ENCODE peak calls at places on chromosomes 16 and 17, in four cellular contexts. W, F, B and V are unnamed samples.

GRCh38 chr16:74446866-74447265 is 25.6 kb upstream of the CLEC18B start:
- DNase-seq in W (no peak), F (no peak), B (no peak), V (no peak)

GRCh38 chr16:57141822-57142631 is 43.8 kb downstream of the PSME3IP1 start:
- DNase-seq in W (no peak), F (no peak), B (no peak), V (peak; percentile 56)

GRCh38 chr17:3558603-3559269 is 1.1 kb upstream of the TRPV3 start:
- DNase-seq in W (no peak), F (no peak), B (peak; percentile 92), V (no peak)

GRCh38 chr17:6668219-6668618 is 16.7 kb downstream of the C17orf100 start:
- DNase-seq in W (no peak), F (no peak), B (no peak), V (no peak)

GRCh38 chr16:55021595-55022475 is 91.2 kb downstream of the IRX5 start:
- DNase-seq in W (peak; percentile 21), F (no peak), B (no peak), V (no peak)

GRCh38 chr16:30032083-30032819 is 1.2 kb upstream of the TLCD3B start:
- DNase-seq in W (no peak), F (peak; percentile 49), B (peak; percentile 67), V (no peak)

GRCh38 chr16:61146429-61146828 is 889.8 kb downstream of the CDH8 start:
- DNase-seq in W (no peak), F (no peak), B (no peak), V (no peak)

GRCh38 chr16:64858076-64858475 is 263.8 kb downstream of the CDH11 start:
- DNase-seq in W (no peak), F (no peak), B (peak; percentile 78), V (no peak)

GRCh38 chr16:70800798-70801480 is at the start of gene VAC14:
- DNase-seq in W (peak; percentile 89), F (peak; percentile 90), B (peak; percentile 79), V (peak; percentile 95)

GRCh38 chr17:81440511-81441244 is 45.4 kb downstream of the BAHCC1 start:
- DNase-seq in W (peak; percentile 87), F (no peak), B (no peak), V (no peak)

GRCh38 chr17:58337126-58337599 is 8.6 kb upstream of the TSPOAP1 start:
- DNase-seq in W (no peak), F (no peak), B (peak; percentile 27), V (no peak)

GRCh38 chr17:21164226-21165019 is 37.7 kb downstream of the DHRS7B start:
- DNase-seq in W (no peak), F (no peak), B (no peak), V (no peak)
- H3K4me1 ChIP-seq in W (peaks cover 14% of the 10 kb centered on the region), F (peaks cover 44% of the 10 kb centered on the region), B (peaks cover 20% of the 10 kb centered on the region), V (peaks cover 45% of the 10 kb centered on the region)

DNA sequence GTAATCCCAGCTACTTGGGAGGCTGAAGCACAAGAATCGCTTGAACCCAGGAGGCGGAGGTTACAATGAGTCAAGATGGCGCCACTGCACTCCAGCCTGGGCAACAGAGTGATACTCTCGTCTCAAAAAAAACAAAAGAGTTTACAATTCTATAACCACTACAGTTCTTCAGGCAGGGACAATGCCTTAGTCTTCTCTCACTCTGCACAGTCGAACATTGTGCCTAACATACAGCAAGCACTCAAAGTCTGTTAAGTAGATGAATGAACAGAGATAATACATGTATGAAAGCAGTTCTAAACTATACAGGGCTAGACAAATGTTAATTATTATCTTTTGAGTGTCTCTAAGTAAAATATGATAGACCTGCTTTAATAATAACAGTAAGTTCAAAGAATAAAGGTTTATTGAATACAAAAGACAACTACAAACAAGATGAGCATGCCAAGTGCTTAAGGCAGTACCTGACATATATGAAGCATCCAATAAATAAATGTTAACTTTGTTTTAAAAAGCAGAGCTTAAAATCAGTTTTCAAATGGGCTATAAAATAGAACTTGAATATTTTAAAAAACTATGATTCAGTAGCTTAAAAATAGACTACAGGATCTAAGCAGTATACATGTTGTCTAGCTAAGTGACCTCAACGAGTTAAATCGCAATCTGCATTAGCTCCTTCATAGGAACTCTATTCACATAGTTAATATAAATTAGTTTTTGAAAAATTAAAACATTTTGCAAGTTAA is 19.3 kb downstream of the INTS2 start:
- DNase-seq in W (no peak), F (no peak), B (no peak), V (no peak)
- H3K4me3 ChIP-seq in W (no peak overlapping the region), F (no peak overlapping the region), B (no peak overlapping the region), V (no peak overlapping the region)

GRCh38 chr16:3007957-3008748 is 4.6 kb upstream of the CLDN9 start:
- DNase-seq in W (no peak), F (no peak), B (no peak), V (no peak)

GRCh38 chr16:3007059-3007956 is 5.4 kb upstream of the CLDN9 start:
- DNase-seq in W (no peak), F (no peak), B (no peak), V (no peak)

GRCh38 chr16:3010510-3010909 is 2.2 kb upstream of the CLDN9 start:
- DNase-seq in W (no peak), F (no peak), B (no peak), V (no peak)

GRCh38 chr16:3009568-3010390 is 2.9 kb upstream of the CLDN9 start:
- DNase-seq in W (no peak), F (no peak), B (peak; percentile 9), V (no peak)

DNA sequence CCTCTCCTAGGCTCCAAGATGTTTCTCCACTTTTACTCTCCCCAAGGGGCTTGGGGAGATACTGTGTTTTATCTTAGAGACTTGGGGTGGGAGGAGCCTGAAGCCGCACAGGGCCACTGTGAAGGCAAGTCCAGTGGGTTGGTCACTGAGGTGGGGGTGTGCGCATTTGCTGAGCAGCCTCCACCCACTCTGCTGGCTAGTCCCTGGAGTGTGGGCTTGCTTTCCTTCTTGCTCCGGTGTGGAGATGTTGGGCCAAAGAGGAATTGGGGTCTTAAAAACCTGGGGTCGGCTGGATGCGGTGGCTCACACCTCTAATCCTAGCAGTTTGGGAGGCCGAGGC is 4.0 kb upstream of the CLDN9 start:
- DNase-seq in W (no peak), F (no peak), B (no peak), V (no peak)
- TF ChIP-seq POLR2A in W (no peak), F (no peak), B (no peak), V (no peak)

GRCh38 chr17:21689604-21690003 is 2.7 kb upstream of the KCNJ18 start:
- DNase-seq in W (peak; percentile 21), F (no peak), B (peak; percentile 72), V (peak; percentile 89)
- H3K4me1 ChIP-seq in W (no peaks in the 10 kb centered on the region), F (no peaks in the 10 kb centered on the region), B (no peaks in the 10 kb centered on the region), V (no peaks in the 10 kb centered on the region)

GRCh38 chr17:42180411-42180921 is 476 bp downstream of the KCNH4 start:
- DNase-seq in W (no peak), F (no peak), B (no peak), V (no peak)
- H3K4me3 ChIP-seq in W (peak overlapping the region; percentile 54), F (peak overlapping the region; percentile 58), B (no peak overlapping the region), V (peak overlapping the region; percentile 42)

GRCh38 chr16:68985855-68986254 is 119.6 kb upstream of the HAS3 start:
- DNase-seq in W (no peak), F (no peak), B (peak; percentile 94), V (no peak)
- TF ChIP-seq POLR2A in W (no peak), F (no peak), B (no peak), V (no peak)

GRCh38 chr17:17326275-17326875 is 23.2 kb downstream of the NT5M start:
- DNase-seq in W (no peak), F (no peak), B (no peak), V (no peak)

GRCh38 chr17:17328251-17328650 is 25.1 kb downstream of the NT5M start:
- DNase-seq in W (no peak), F (no peak), B (no peak), V (no peak)

GRCh38 chr17:17324616-17325015 is 21.4 kb downstream of the NT5M start:
- DNase-seq in W (no peak), F (no peak), B (no peak), V (no peak)

GRCh38 chr17:17325228-17325627 is 22.1 kb downstream of the NT5M start:
- DNase-seq in W (no peak), F (no peak), B (no peak), V (no peak)

DNA sequence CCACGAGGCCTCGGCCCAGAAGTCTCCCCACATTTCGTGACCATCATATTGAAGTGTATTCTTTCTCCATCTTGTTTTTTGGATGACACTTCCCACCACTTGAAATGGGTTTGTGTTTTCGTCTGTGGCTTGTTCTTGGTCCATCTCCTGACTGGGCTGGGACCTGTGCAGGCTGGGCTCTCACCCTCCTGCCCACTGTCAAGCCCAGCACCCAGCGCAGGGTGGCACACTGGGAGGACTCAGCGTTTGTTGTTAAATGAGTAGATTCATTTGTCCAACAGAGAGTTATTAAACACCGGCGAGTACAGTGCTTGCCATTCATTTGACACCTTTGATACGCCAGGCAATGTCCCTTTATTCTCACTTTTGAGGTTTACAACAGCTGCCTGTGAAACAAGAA is 22.6 kb downstream of the NT5M start:
- DNase-seq in W (no peak), F (no peak), B (no peak), V (no peak)
- H3K4me1 ChIP-seq in W (no peaks in the 10 kb centered on the region), F (no peaks in the 10 kb centered on the region), B (no peaks in the 10 kb centered on the region), V (no peaks in the 10 kb centered on the region)